ENCODE peak calls at places on chromosomes 16 and 17, in seven cellular contexts. O, Z, C, T, D, J and L are unnamed samples.

GRCh38 chr16:73697336-73697735 is 599.3 kb upstream of the PSMD7 start:
- DNase-seq in O (no peak), J (no peak), T (no peak), D (no peak), Z (no peak), C (no peak), L (no peak)

GRCh38 chr16:80570106-80570478 is 29.3 kb downstream of the DYNLRB2 start:
- DNase-seq in O (no peak), C (no peak), D (no peak), Z (no peak), J (no peak), T (no peak), L (no peak)

GRCh38 chr16:4213721-4214120 is 28.2 kb downstream of the SRL start:
- DNase-seq in D (no peak), T (no peak), Z (no peak), J (no peak), O (no peak), C (no peak), L (no peak)

GRCh38 chr16:27285676-27286196 is 17.2 kb upstream of the NSMCE1 start:
- DNase-seq in D (peak; percentile 31), C (no peak), J (no peak), O (no peak), T (no peak), Z (peak; percentile 13), L (no peak)

GRCh38 chr16:4937782-4938682 is 1.1 kb upstream of the PPL start:
- DNase-seq in D (no peak), O (no peak), Z (no peak), J (no peak), T (no peak), C (no peak), L (no peak)

GRCh38 chr17:19940722-19941464 is 36.7 kb downstream of the AKAP10 start:
- DNase-seq in O (no peak), C (no peak), T (no peak), Z (no peak), D (no peak), J (no peak), L (no peak)

GRCh38 chr16:70520612-70521297 is 2.6 kb downstream of the COG4 start:
- DNase-seq in O (no peak), T (no peak), Z (no peak), J (no peak), D (no peak), C (no peak), L (no peak)

GRCh38 chr16:80948886-80949502 is 57.7 kb downstream of the CMC2 start:
- DNase-seq in T (no peak), J (peak; percentile 66), O (no peak), D (peak; percentile 32), Z (no peak), C (no peak), L (peak; percentile 51)